ENCODE peak calls at places on chromosomes 1 and 21, in five cellular contexts. Y is stimulated activated CD8-positive, alpha-beta memory T cell treated with anti-CD3 and anti-CD28 coated beads, Interleukin-15, amount 100 ng/mL, for 1 hour; T is H54; K is stimulated activated CD4-positive, alpha-beta T cell treated with anti-CD3 and anti-CD28 coated beads, Interleukin-1b, Interleukin-23, amount 100 ng/mL, for 4 hours; V is KBM-7. C is an unnamed sample.

GRCh38 chr1:212291505-212292134 is 6.4 kb downstream of the PPP2R5A start:
- DNase-seq in Y (no peak), T (no peak), K (no peak), V (peak), C (no peak)

GRCh38 chr1:236870721-236871120 is 75.6 kb downstream of the MTR start:
- DNase-seq in Y (no peak), T (no peak), K (no peak), V (peak), C (no peak)

GRCh38 chr1:160167580-160167979 is 16.2 kb downstream of the ATP1A4 start:
- DNase-seq in Y (no peak), T (peak), K (no peak), V (no peak), C (no peak)

GRCh38 chr1:12478612-12478985 is 139.4 kb downstream of the DHRS3 start:
- DNase-seq in Y (no peak), T (no peak), K (no peak), V (peak), C (no peak)

GRCh38 chr1:7847599-7847998 is 5.3 kb downstream of the UTS2 start:
- DNase-seq in Y (no peak), T (no peak), K (no peak), V (no peak), C (peak)

GRCh38 chr1:86998727-86999126 is 84.3 kb downstream of the HS2ST1 start:
- DNase-seq in Y (no peak), T (no peak), K (no peak), V (no peak), C (no peak)

GRCh38 chr1:51689073-51689435 is 72.2 kb downstream of the OSBPL9 start:
- DNase-seq in Y (no peak), T (no peak), K (no peak), V (no peak), C (no peak)

GRCh38 chr1:209875510-209875909 is 47.7 kb downstream of the UTP25 start:
- DNase-seq in Y (no peak), T (no peak), K (no peak), V (no peak), C (peak)

GRCh38 chr1:12052997-12053686 is 10.0 kb upstream of the TNFRSF8 start:
- DNase-seq in Y (no peak), T (no peak), K (no peak), V (no peak), C (no peak)

GRCh38 chr1:67892451-67893125 is 59.3 kb upstream of the GNG12 start:
- DNase-seq in Y (no peak), T (no peak), K (no peak), V (no peak), C (no peak)

GRCh38 chr1:201696217-201696761 is 132.7 kb upstream of the IPO9 start:
- DNase-seq in Y (no peak), T (peak), K (no peak), V (no peak), C (peak)

GRCh38 chr1:177913762-177914540 is 55.9 kb downstream of the SEC16B start:
- DNase-seq in Y (no peak), T (no peak), K (no peak), V (peak), C (no peak)

GRCh38 chr1:230205719-230206198 is 138.7 kb downstream of the GALNT2 start:
- DNase-seq in Y (no peak), T (no peak), K (no peak), V (no peak), C (no peak)

GRCh38 chr1:93805027-93805426 is 74.0 kb downstream of the DNTTIP2 start:
- DNase-seq in Y (no peak), T (no peak), K (no peak), V (no peak), C (no peak)

GRCh38 chr1:25486602-25487001 is 55.9 kb downstream of the MACO1 start:
- DNase-seq in Y (no peak), T (no peak), K (no peak), V (no peak), C (no peak)

GRCh38 chr1:206070627-206071304 is 17.8 kb downstream of the RHEX start:
- DNase-seq in Y (no peak), T (no peak), K (no peak), V (no peak), C (no peak)

GRCh38 chr1:50750021-50750619 is 209.9 kb downstream of the FAF1 start:
- DNase-seq in Y (no peak), T (peak), K (no peak), V (peak), C (no peak)

GRCh38 chr21:42346866-42347600 is 3.8 kb downstream of the TFF2 start:
- DNase-seq in Y (no peak), T (no peak), K (no peak), V (no peak), C (no peak)

GRCh38 chr1:115641762-115642167 is at the start of gene VANGL1:
- DNase-seq in Y (no peak), T (peak), K (peak), V (peak), C (no peak)

GRCh38 chr1:110070282-110070967 is at the start of gene ALX3:
- DNase-seq in Y (no peak), T (no peak), K (no peak), V (no peak), C (no peak)

GRCh38 chr1:27605796-27606707 is 2.1 kb upstream of the AHDC1 start:
- DNase-seq in Y (no peak), T (no peak), K (peak), V (peak), C (no peak)

GRCh38 chr1:158149175-158149574 is 31.5 kb upstream of the CD1D start:
- DNase-seq in Y (no peak), T (no peak), K (no peak), V (no peak), C (no peak)

GRCh38 chr1:151832318-151832984 is 849 bp upstream of the RORC start:
- DNase-seq in Y (no peak), T (no peak), K (no peak), V (no peak), C (no peak)

GRCh38 chr1:175232335-175232734 is 39.8 kb upstream of the KIAA0040 start:
- DNase-seq in Y (no peak), T (no peak), K (no peak), V (no peak), C (no peak)

GRCh38 chr1:182388392-182389134 is 3.0 kb downstream of the GLUL start:
- DNase-seq in Y (no peak), T (no peak), K (no peak), V (no peak), C (no peak)

GRCh38 chr1:116743535-116743934 is 10.7 kb upstream of the CD2 start:
- DNase-seq in Y (no peak), T (no peak), K (no peak), V (no peak), C (no peak)

GRCh38 chr21:44858791-44859190 is 14.7 kb downstream of the PTTG1IP start:
- DNase-seq in Y (no peak), T (no peak), K (no peak), V (no peak), C (no peak)

GRCh38 chr1:234553241-234554156 is 56.5 kb downstream of the IRF2BP2 start:
- DNase-seq in Y (no peak), T (no peak), K (no peak), V (peak), C (peak)

GRCh38 chr1:182614796-182615451 is 10.7 kb upstream of the RGS16 start:
- DNase-seq in Y (peak), T (peak), K (peak), V (peak), C (peak)

GRCh38 chr1:17279001-17279830 is 28.8 kb upstream of the PADI4 start:
- DNase-seq in Y (no peak), T (no peak), K (no peak), V (no peak), C (no peak)

GRCh38 chr1:15942661-15943514 is 33.0 kb downstream of the ZBTB17 start:
- DNase-seq in Y (no peak), T (no peak), K (no peak), V (no peak), C (no peak)

GRCh38 chr1:84619383-84620093 is 45.3 kb upstream of the CTBS start:
- DNase-seq in Y (no peak), T (peak), K (peak), V (peak), C (peak)

GRCh38 chr1:85460555-85461088 is 4.3 kb downstream of the DDAH1 start:
- DNase-seq in Y (no peak), T (no peak), K (no peak), V (no peak), C (no peak)